ENCODE peak calls at places on chromosomes 3 and 15, in ten cellular contexts. O is SK-N-SH; D is body of pancreas; H is tibial nerve; N is CD4-positive, alpha-beta memory T cell; T is A549; A is fibroblast of pulmonary artery; V is choroid plexus epithelial cell; G is AG09309; B is ovary. Q is an unnamed sample.

GRCh38 chr3:129010316-129010956 is 9.3 kb downstream of the EFCC1 start:
- DNase-seq in O (no peak), D (no peak), H (no peak), N (no peak), T (no peak), A (no peak), V (no peak), G (no peak), B (no peak), Q (no peak)

GRCh38 chr3:50146316-50146901 is 8.7 kb upstream of the SEMA3F start:
- DNase-seq in O (no peak), D (no peak), H (no peak), N (no peak), T (no peak), A (no peak), V (no peak), G (no peak), B (no peak), Q (no peak)

GRCh38 chr3:166362698-166363097 is 525.5 kb upstream of the BCHE start:
- DNase-seq in O (no peak), D (no peak), H (no peak), N (no peak), T (no peak), A (no peak), V (no peak), G (no peak), B (no peak), Q (no peak)

GRCh38 chr15:50907866-50908208 is 646 bp upstream of the AP4E1 start:
- DNase-seq in O (no peak), D (peak), H (no peak), N (peak), T (peak), A (peak), V (peak), G (no peak), B (no peak), Q (no peak)

GRCh38 chr3:138781012-138781470 is 53.7 kb downstream of the PIK3CB start:
- DNase-seq in O (no peak), D (peak), H (no peak), N (peak), T (no peak), A (no peak), V (no peak), G (no peak), B (no peak), Q (no peak)

GRCh38 chr3:126468028-126468891 is 7.4 kb downstream of the ZXDC start:
- DNase-seq in O (no peak), D (no peak), H (no peak), N (no peak), T (no peak), A (peak), V (peak), G (no peak), B (no peak), Q (no peak)

GRCh38 chr15:83919319-83919830 is 265.5 kb downstream of the ADAMTSL3 start:
- DNase-seq in O (no peak), D (no peak), H (no peak), N (no peak), T (no peak), A (no peak), V (peak), G (no peak), B (no peak), Q (no peak)

GRCh38 chr15:90869601-90870353 is 1.4 kb downstream of the FURIN start:
- DNase-seq in O (no peak), D (peak), H (peak), N (no peak), T (no peak), A (peak), V (peak), G (no peak), B (no peak), Q (peak)

GRCh38 chr3:177494216-177494615 is 296.9 kb upstream of the TBL1XR1 start:
- DNase-seq in O (no peak), D (no peak), H (no peak), N (no peak), T (no peak), A (no peak), V (no peak), G (no peak), B (no peak), Q (no peak)

GRCh38 chr15:60969658-60970057 is 259.4 kb downstream of the RORA start:
- DNase-seq in O (no peak), D (no peak), H (no peak), N (no peak), T (no peak), A (no peak), V (no peak), G (no peak), B (no peak), Q (no peak)

GRCh38 chr3:189822726-189823125 is 191.5 kb downstream of the TP63 start:
- DNase-seq in O (no peak), D (no peak), H (no peak), N (no peak), T (no peak), A (no peak), V (no peak), G (no peak), B (no peak), Q (no peak)

GRCh38 chr3:25784971-25785370 is 1.7 kb upstream of the NGLY1 start:
- DNase-seq in O (no peak), D (no peak), H (no peak), N (no peak), T (no peak), A (no peak), V (no peak), G (no peak), B (no peak), Q (no peak)

GRCh38 chr3:4738737-4739274 is 240.4 kb upstream of the BHLHE40 start:
- DNase-seq in O (no peak), D (no peak), H (no peak), N (no peak), T (no peak), A (no peak), V (no peak), G (no peak), B (no peak), Q (no peak)

GRCh38 chr3:86416334-86416733 is 574.6 kb downstream of the VGLL3 start:
- DNase-seq in O (no peak), D (no peak), H (no peak), N (no peak), T (no peak), A (no peak), V (no peak), G (no peak), B (no peak), Q (no peak)

GRCh38 chr3:107884719-107885460 is 205.9 kb downstream of the CD47 start:
- DNase-seq in O (no peak), D (peak), H (no peak), N (no peak), T (no peak), A (peak), V (peak), G (peak), B (no peak), Q (peak)

GRCh38 chr3:184175506-184175905 is 851 bp downstream of the AP2M1 start:
- DNase-seq in O (no peak), D (no peak), H (no peak), N (no peak), T (no peak), A (no peak), V (no peak), G (no peak), B (no peak), Q (no peak)

GRCh38 chr3:61736506-61736905 is 175.1 kb downstream of the PTPRG start:
- DNase-seq in O (no peak), D (no peak), H (no peak), N (no peak), T (no peak), A (no peak), V (no peak), G (no peak), B (no peak), Q (no peak)

GRCh38 chr15:46708226-46708625 is 1009.1 kb upstream of the SEMA6D start:
- DNase-seq in O (no peak), D (no peak), H (no peak), N (no peak), T (no peak), A (no peak), V (no peak), G (no peak), B (no peak), Q (no peak)

GRCh38 chr15:40891810-40892448 is 2.3 kb upstream of the VPS18 start:
- DNase-seq in O (peak), D (peak), H (no peak), N (peak), T (no peak), A (peak), V (peak), G (no peak), B (no peak), Q (no peak)

GRCh38 chr3:49844464-49845183 is 11.7 kb downstream of the TRAIP start:
- DNase-seq in O (no peak), D (peak), H (no peak), N (no peak), T (no peak), A (no peak), V (no peak), G (no peak), B (no peak), Q (no peak)

GRCh38 chr15:67784057-67784781 is 41.1 kb upstream of the SKOR1 start:
- DNase-seq in O (no peak), D (no peak), H (no peak), N (peak), T (no peak), A (no peak), V (no peak), G (no peak), B (no peak), Q (no peak)

GRCh38 chr3:23740517-23741402 is 65.0 kb upstream of the UBE2E1 start:
- DNase-seq in O (no peak), D (peak), H (no peak), N (no peak), T (peak), A (peak), V (peak), G (no peak), B (no peak), Q (no peak)

GRCh38 chr3:37853691-37854413 is 7.8 kb upstream of the CTDSPL start:
- DNase-seq in O (no peak), D (peak), H (no peak), N (no peak), T (no peak), A (no peak), V (no peak), G (no peak), B (no peak), Q (no peak)

GRCh38 chr3:8492744-8493511 is 8.7 kb upstream of the LMCD1 start:
- DNase-seq in O (peak), D (no peak), H (no peak), N (no peak), T (no peak), A (no peak), V (no peak), G (no peak), B (no peak), Q (no peak)
- H3K4me3 ChIP-seq in O (no peak), D (no peak), H (no peak), N (no peak), T (no peak), A (no peak), V (no peak), G (no peak), B (no peak), Q (no peak)

GRCh38 chr3:9111349-9112265 is 137.8 kb downstream of the SRGAP3 start:
- DNase-seq in O (no peak), D (peak), H (no peak), N (no peak), T (no peak), A (no peak), V (no peak), G (peak), B (peak), Q (peak)
- H3K4me3 ChIP-seq in O (no peak), D (no peak), H (no peak), N (no peak), T (no peak), A (no peak), V (no peak), G (no peak), B (no peak), Q (no peak)

GRCh38 chr3:30640856-30641255 is 34.5 kb downstream of the TGFBR2 start:
- DNase-seq in O (no peak), D (no peak), H (no peak), N (no peak), T (no peak), A (no peak), V (no peak), G (no peak), B (no peak), Q (no peak)
- H3K4me3 ChIP-seq in O (no peak), D (no peak), H (no peak), N (no peak), T (no peak), A (no peak), V (no peak), G (no peak), B (no peak), Q (no peak)

GRCh38 chr15:53212785-53213184 is 422.6 kb upstream of the ONECUT1 start:
- DNase-seq in O (no peak), D (no peak), H (no peak), N (no peak), T (no peak), A (no peak), V (no peak), G (no peak), B (no peak), Q (no peak)
- H3K4me3 ChIP-seq in O (no peak), D (no peak), H (no peak), N (no peak), T (no peak), A (no peak), V (no peak), G (no peak), B (no peak), Q (no peak)

Q was measured in skeletal muscle cell.